ENCODE peak calls at places on chromosome 18, in eight cellular contexts. O, H, Q, W, I, D, B and T are unnamed samples.

GRCh38 chr18:75283758-75284157 is 73.2 kb downstream of the TSHZ1 start:
- ATAC-seq in O (no peak), H (no peak), Q (no peak), W (no peak), I (no peak), D (no peak), B (no peak), T (no peak)

GRCh38 chr18:79401494-79402208 is 5.9 kb downstream of the NFATC1 start:
- ATAC-seq in O (peak), H (peak), Q (no peak), W (no peak), I (no peak), D (no peak), B (no peak), T (no peak)

GRCh38 chr18:13614701-13615288 is 111.6 kb downstream of the FAM210A start:
- ATAC-seq in O (no peak), H (no peak), Q (no peak), W (peak), I (no peak), D (peak), B (no peak), T (no peak)

GRCh38 chr18:12975488-12975887 is 15.7 kb upstream of the CEP192 start:
- ATAC-seq in O (peak), H (no peak), Q (peak), W (no peak), I (no peak), D (no peak), B (no peak), T (no peak)

GRCh38 chr18:21550510-21550970 is 50.0 kb downstream of the ESCO1 start:
- ATAC-seq in O (peak), H (no peak), Q (no peak), W (no peak), I (no peak), D (no peak), B (no peak), T (no peak)

GRCh38 chr18:44823782-44824181 is 143.1 kb downstream of the SETBP1 start:
- ATAC-seq in O (no peak), H (no peak), Q (no peak), W (no peak), I (peak), D (no peak), B (no peak), T (peak)

GRCh38 chr18:50631831-50632285 is 72.0 kb downstream of the MAPK4 start:
- ATAC-seq in O (no peak), H (no peak), Q (peak), W (peak), I (no peak), D (no peak), B (no peak), T (no peak)

GRCh38 chr18:69845588-69846506 is 101.8 kb downstream of the CD226 start:
- ATAC-seq in O (peak), H (no peak), Q (peak), W (no peak), I (no peak), D (peak), B (no peak), T (no peak)

GRCh38 chr18:38307919-38308318 is 742.3 kb upstream of the CELF4 start:
- ATAC-seq in O (no peak), H (no peak), Q (no peak), W (no peak), I (no peak), D (no peak), B (no peak), T (no peak)

GRCh38 chr18:77065221-77065981 is 67.2 kb downstream of the MBP start:
- ATAC-seq in O (no peak), H (peak), Q (peak), W (peak), I (peak), D (peak), B (peak), T (peak)

GRCh38 chr18:8480506-8481328 is 128.5 kb upstream of the RAB12 start:
- ATAC-seq in O (peak), H (peak), Q (peak), W (no peak), I (peak), D (peak), B (peak), T (no peak)

GRCh38 chr18:2410688-2411087 is 160.6 kb downstream of the METTL4 start:
- ATAC-seq in O (no peak), H (no peak), Q (no peak), W (no peak), I (peak), D (peak), B (no peak), T (no peak)

GRCh38 chr18:22974707-22975106 is 41.6 kb downstream of the RBBP8 start:
- ATAC-seq in O (no peak), H (no peak), Q (no peak), W (no peak), I (no peak), D (peak), B (peak), T (no peak)

GRCh38 chr18:68916734-68917133 is 118.9 kb downstream of the CCDC102B start:
- ATAC-seq in O (peak), H (no peak), Q (no peak), W (no peak), I (peak), D (no peak), B (no peak), T (peak)

GRCh38 chr18:13446581-13447470 is 228.3 kb downstream of the LDLRAD4 start:
- ATAC-seq in O (no peak), H (peak), Q (no peak), W (no peak), I (no peak), D (no peak), B (no peak), T (no peak)

GRCh38 chr18:37534627-37535026 is 31.0 kb downstream of the CELF4 start:
- ATAC-seq in O (no peak), H (no peak), Q (no peak), W (no peak), I (no peak), D (no peak), B (no peak), T (no peak)

GRCh38 chr18:12000072-12000659 is 18.9 kb downstream of the IMPA2 start:
- ATAC-seq in O (no peak), H (no peak), Q (no peak), W (no peak), I (no peak), D (peak), B (peak), T (no peak)

GRCh38 chr18:48781041-48781989 is 169.4 kb downstream of the SMAD7 start:
- ATAC-seq in O (peak), H (peak), Q (peak), W (peak), I (no peak), D (peak), B (peak), T (no peak)

GRCh38 chr18:36088256-36088655 is 20.9 kb upstream of the RPRD1A start:
- ATAC-seq in O (no peak), H (no peak), Q (no peak), W (no peak), I (no peak), D (no peak), B (no peak), T (no peak)

GRCh38 chr18:11500153-11501122 is 109.0 kb upstream of the SLC35G4 start:
- ATAC-seq in O (peak), H (peak), Q (no peak), W (no peak), I (peak), D (peak), B (peak), T (no peak)

GRCh38 chr18:36366994-36367839 is 69.7 kb downstream of the FHOD3 start:
- ATAC-seq in O (no peak), H (no peak), Q (peak), W (no peak), I (no peak), D (no peak), B (peak), T (no peak)

GRCh38 chr18:3223356-3223755 is 3.6 kb upstream of the MYOM1 start:
- ATAC-seq in O (no peak), H (no peak), Q (no peak), W (no peak), I (no peak), D (no peak), B (peak), T (no peak)

GRCh38 chr18:55302337-55302833 is 285.6 kb downstream of the TCF4 start:
- ATAC-seq in O (no peak), H (peak), Q (peak), W (no peak), I (no peak), D (no peak), B (no peak), T (peak)

GRCh38 chr18:6044319-6044718 is 149.0 kb upstream of the TMEM200C start:
- ATAC-seq in O (no peak), H (no peak), Q (no peak), W (no peak), I (no peak), D (no peak), B (no peak), T (no peak)

GRCh38 chr18:77397617-77398016 is 148.0 kb downstream of the GALR1 start:
- ATAC-seq in O (no peak), H (no peak), Q (no peak), W (no peak), I (no peak), D (no peak), B (peak), T (no peak)

GRCh38 chr18:2597639-2598038 is 26.3 kb downstream of the NDC80 start:
- ATAC-seq in O (no peak), H (no peak), Q (no peak), W (no peak), I (no peak), D (no peak), B (no peak), T (no peak)

GRCh38 chr18:74546751-74547530 is 12.6 kb downstream of the CNDP1 start:
- ATAC-seq in O (no peak), H (peak), Q (peak), W (peak), I (peak), D (peak), B (peak), T (no peak)

GRCh38 chr18:74632856-74633255 is 35.2 kb downstream of the ZNF407 start:
- ATAC-seq in O (no peak), H (no peak), Q (no peak), W (no peak), I (no peak), D (no peak), B (no peak), T (no peak)

GRCh38 chr18:3995476-3996102 is 459.5 kb downstream of the DLGAP1 start:
- ATAC-seq in O (peak), H (no peak), Q (peak), W (no peak), I (no peak), D (peak), B (peak), T (no peak)